ENCODE peak calls at places on chromosomes 12 and 14, in eight cellular contexts. G is mucosa of descending colon, Q is AG10803, T is foreskin fibroblast, R is body of pancreas, M is PC-9, A is OCI-LY7, C is mammary epithelial cell. D is an unnamed sample.

GRCh38 chr14:99318091-99318958 is 46.3 kb upstream of the BCL11B start:
- DNase-seq in C (no peak), T (no peak), M (no peak), G (peak; percentile 74), Q (no peak), R (no peak), A (no peak), D (no peak)

GRCh38 chr14:36520601-36521525 is 831 bp upstream of the NKX2-1 start:
- DNase-seq in M (no peak), A (no peak), G (no peak), R (peak; percentile 40), Q (peak; percentile 14), T (peak; percentile 45), C (peak; percentile 30), D (no peak)

GRCh38 chr12:64273527-64274403 is 51.7 kb upstream of the KICS2 start:
- DNase-seq in R (no peak), Q (no peak), A (no peak), G (no peak), T (peak; percentile 52), M (no peak), C (peak; percentile 9), D (peak; percentile 40)

GRCh38 chr12:93025145-93026103 is 96.3 kb upstream of the EEA1 start:
- DNase-seq in M (no peak), T (peak; percentile 81), G (no peak), A (peak; percentile 40), Q (peak; percentile 70), C (peak; percentile 58), R (no peak), D (no peak)

GRCh38 chr12:112887542-112887941 is 19.2 kb upstream of the OAS1 start:
- DNase-seq in R (no peak), G (no peak), M (no peak), C (no peak), Q (no peak), A (no peak), T (no peak), D (no peak)

GRCh38 chr14:42556551-42556950 is 949.9 kb downstream of the LRFN5 start:
- DNase-seq in A (no peak), C (no peak), Q (no peak), G (no peak), T (no peak), R (no peak), M (no peak), D (no peak)

GRCh38 chr12:57248934-57249742 is 1.8 kb downstream of the STAC3 start:
- DNase-seq in G (no peak), C (no peak), M (no peak), Q (no peak), R (no peak), A (no peak), T (no peak), D (no peak)

GRCh38 chr14:49546766-49547165 is 39.4 kb downstream of the RPS29 start:
- DNase-seq in A (no peak), T (peak; percentile 15), M (no peak), R (no peak), Q (no peak), G (no peak), C (no peak), D (no peak)

GRCh38 chr12:4819654-4820053 is 90.1 kb upstream of the KCNA1 start:
- DNase-seq in Q (peak; percentile 43), G (no peak), A (no peak), R (no peak), C (no peak), M (no peak), T (no peak), D (no peak)

GRCh38 chr12:99984271-99985128 is at the start of gene ANKS1B:
- DNase-seq in C (peak; percentile 19), M (no peak), T (peak; percentile 50), R (peak; percentile 74), G (no peak), Q (peak; percentile 20), A (no peak), D (peak; percentile 31)

GRCh38 chr14:59294662-59294992 is 106.2 kb downstream of the DAAM1 start:
- DNase-seq in T (peak; percentile 49), R (no peak), A (no peak), G (no peak), Q (peak; percentile 87), M (no peak), C (no peak), D (no peak)

GRCh38 chr12:58529114-58529665 is 391.1 kb downstream of the LRIG3 start:
- DNase-seq in R (no peak), A (no peak), T (peak; percentile 83), Q (peak; percentile 74), M (no peak), G (no peak), C (peak; percentile 79), D (no peak)

GRCh38 chr14:77344597-77344996 is 23.8 kb downstream of the GSTZ1 start:
- DNase-seq in Q (no peak), R (no peak), T (no peak), A (no peak), G (no peak), M (no peak), C (no peak), D (no peak)

GRCh38 chr12:63420206-63420644 is 248.1 kb downstream of the DPY19L2 start:
- DNase-seq in T (peak; percentile 80), Q (peak; percentile 59), A (peak; percentile 67), C (peak; percentile 23), M (peak; percentile 52), R (peak; percentile 45), G (no peak), D (peak; percentile 59)

GRCh38 chr12:96751626-96752025 is 155.4 kb upstream of the NEDD1 start:
- DNase-seq in M (no peak), Q (no peak), A (no peak), C (peak; percentile 3), G (no peak), R (no peak), T (no peak), D (no peak)

GRCh38 chr14:61471297-61471980 is 150.1 kb downstream of the PRKCH start:
- DNase-seq in M (no peak), A (peak; percentile 58), R (no peak), G (no peak), C (no peak), Q (no peak), T (no peak), D (no peak)

GRCh38 chr14:61469771-61470170 is 148.4 kb downstream of the PRKCH start:
- DNase-seq in M (no peak), Q (no peak), R (no peak), C (no peak), T (no peak), G (no peak), A (no peak), D (no peak)

GRCh38 chr14:61472025-61472672 is 150.8 kb downstream of the PRKCH start:
- DNase-seq in Q (peak; percentile 98), C (peak; percentile 97), A (peak; percentile 74), T (peak; percentile 97), M (peak; percentile 100), G (no peak), R (no peak), D (no peak)

GRCh38 chr14:61470261-61470953 is 149.0 kb downstream of the PRKCH start:
- DNase-seq in A (no peak), G (no peak), R (no peak), T (peak; percentile 97), C (peak; percentile 79), Q (peak; percentile 96), M (peak; percentile 67), D (no peak)

GRCh38 chr14:61470954-61471279 is 149.5 kb downstream of the PRKCH start:
- DNase-seq in Q (no peak), T (no peak), M (no peak), C (no peak), A (no peak), G (no peak), R (no peak), D (no peak)
- H3K4me3 ChIP-seq in Q (no peak overlapping the region), T (no peak overlapping the region), M (peak overlapping the region; percentile 53), C (no peak overlapping the region), A (peak overlapping the region; percentile 63), G (no peak overlapping the region), R (no peak overlapping the region), D (no peak overlapping the region)

GRCh38 chr12:8605057-8605456 is 7.6 kb downstream of the AICDA start:
- DNase-seq in A (no peak), R (no peak), Q (no peak), T (no peak), C (no peak), M (no peak), G (no peak), D (no peak)
- TF ChIP-seq CTCF in A (no peak), R (no peak), Q (no peak), T (no peak), C (no peak), M (no peak), G (no peak), D (no peak)

GRCh38 chr14:74563621-74564159 is 48.3 kb downstream of the LTBP2 start:
- DNase-seq in Q (no peak), R (no peak), G (no peak), T (no peak), M (no peak), C (no peak), A (no peak), D (no peak)
- H3K4me3 ChIP-seq in Q (no peak overlapping the region), R (no peak overlapping the region), G (no peak overlapping the region), T (no peak overlapping the region), M (peak overlapping the region; percentile 43), C (no peak overlapping the region), A (no peak overlapping the region), D (no peak overlapping the region)

GRCh38 chr14:102138535-102138934 is 1.2 kb upstream of the WDR20 start:
- DNase-seq in T (no peak), A (no peak), M (no peak), R (no peak), G (no peak), C (no peak), Q (no peak), D (no peak)

GRCh38 chr14:102138935-102139247 is 806 bp upstream of the WDR20 start:
- DNase-seq in M (no peak), R (peak; percentile 33), C (no peak), T (peak; percentile 31), Q (no peak), A (no peak), G (no peak), D (peak; percentile 2)

GRCh38 chr14:102140027-102140749 is 491 bp downstream of the WDR20 start:
- DNase-seq in Q (peak; percentile 28), A (peak; percentile 50), C (peak; percentile 49), M (peak; percentile 53), G (peak; percentile 64), R (peak; percentile 47), T (peak; percentile 51), D (no peak)

GRCh38 chr14:102140750-102141145 is 1.1 kb downstream of the WDR20 start:
- DNase-seq in Q (peak; percentile 6), R (no peak), A (no peak), C (peak; percentile 33), T (no peak), M (no peak), G (no peak), D (peak; percentile 19)

DNA sequence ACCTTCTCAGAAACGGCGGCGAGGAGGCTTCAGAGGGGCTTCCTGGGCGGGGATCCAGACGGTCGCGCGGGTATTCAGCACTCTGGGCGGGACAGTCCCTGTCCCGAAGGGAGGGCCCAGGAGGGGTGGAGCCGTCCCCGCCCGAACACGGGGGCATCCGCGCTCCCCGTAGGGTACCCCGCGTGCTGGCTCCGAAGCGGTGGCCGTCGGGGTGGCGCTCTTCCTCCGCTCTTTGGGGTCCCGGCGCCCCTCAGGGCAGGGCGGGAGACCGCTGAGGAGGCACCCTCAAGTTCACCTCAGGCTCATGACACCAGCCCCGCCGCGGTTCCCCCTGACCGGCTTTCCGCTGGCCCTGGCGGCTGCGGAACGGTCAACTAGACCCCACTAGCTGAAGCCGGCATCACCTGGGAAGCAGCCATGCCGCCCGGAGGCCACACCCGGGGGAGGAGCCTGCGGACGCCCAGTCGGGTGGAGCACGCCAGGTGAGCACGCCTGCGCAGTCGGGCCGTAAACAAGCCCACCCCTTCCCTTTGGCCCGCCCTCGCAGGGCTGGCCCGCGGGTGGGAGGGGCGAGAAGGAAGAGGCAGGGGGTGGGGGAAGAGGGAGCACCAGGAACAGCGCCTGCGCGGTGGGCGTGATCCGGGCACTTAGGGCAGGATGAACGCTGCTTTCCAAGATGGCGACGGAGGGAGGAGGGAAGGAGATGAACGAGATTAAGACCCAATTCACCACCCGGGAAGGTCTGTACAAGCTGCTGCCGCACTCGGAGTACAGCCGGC is at the start of gene WDR20:
- DNase-seq in Q (peak; percentile 94), C (peak; percentile 98), R (peak; percentile 99), A (peak; percentile 99), M (peak; percentile 98), T (peak; percentile 98), G (peak; percentile 99), D (peak; percentile 91)
- TF ChIP-seq CTCF in Q (no peak), C (peak; percentile 23), R (no peak), A (peak; percentile 57), M (peak; percentile 19), T (no peak), G (no peak), D (peak; percentile 4)

D was measured in LNCaP clone FGC.